ENCODE peak calls at places on chromosomes 12 and 14, in eight cellular contexts. One of them, this sample, is unnamed.

GRCh38 chr14:103353391-103353790 is 19.4 kb downstream of the EIF5 start:
- DNase-seq in NB4: no peak
- DNase-seq in activated CD4-positive, alpha-beta T cell treated with anti-CD3 and anti-CD28 coated beads, Interleukin-2, amount 50 U/mL, for 48 hours: no peak
- DNase-seq in neural progenitor cell: no peak
- DNase-seq in Daoy: no peak
- DNase-seq in tibial nerve: no peak
- DNase-seq in amygdala: no peak
- DNase-seq in Caki2: no peak
- DNase-seq in this sample: no peak

GRCh38 chr12:2662524-2662923 is 132.2 kb upstream of the FKBP4 start:
- DNase-seq in amygdala: no peak
- DNase-seq in NB4: no peak
- DNase-seq in Caki2: no peak
- DNase-seq in activated CD4-positive, alpha-beta T cell treated with anti-CD3 and anti-CD28 coated beads, Interleukin-2, amount 50 U/mL, for 48 hours: no peak
- DNase-seq in neural progenitor cell: no peak
- DNase-seq in tibial nerve: no peak
- DNase-seq in Daoy: no peak
- DNase-seq in this sample: no peak

GRCh38 chr12:96063046-96063445 is 27.7 kb upstream of the LTA4H start:
- DNase-seq in tibial nerve: no peak
- DNase-seq in NB4: peak; percentile 71
- DNase-seq in neural progenitor cell: no peak
- DNase-seq in activated CD4-positive, alpha-beta T cell treated with anti-CD3 and anti-CD28 coated beads, Interleukin-2, amount 50 U/mL, for 48 hours: no peak
- DNase-seq in Caki2: no peak
- DNase-seq in Daoy: no peak
- DNase-seq in amygdala: no peak
- DNase-seq in this sample: peak; percentile 11

GRCh38 chr14:101821528-101821927 is 60.0 kb downstream of the PPP2R5C start:
- DNase-seq in Daoy: no peak
- DNase-seq in activated CD4-positive, alpha-beta T cell treated with anti-CD3 and anti-CD28 coated beads, Interleukin-2, amount 50 U/mL, for 48 hours: no peak
- DNase-seq in Caki2: no peak
- DNase-seq in neural progenitor cell: no peak
- DNase-seq in tibial nerve: no peak
- DNase-seq in NB4: peak; percentile 34
- DNase-seq in amygdala: no peak
- DNase-seq in this sample: no peak

GRCh38 chr14:90454041-90455000 is 57.5 kb downstream of the CALM1 start:
- DNase-seq in amygdala: peak; percentile 93
- DNase-seq in Caki2: peak; percentile 33
- DNase-seq in activated CD4-positive, alpha-beta T cell treated with anti-CD3 and anti-CD28 coated beads, Interleukin-2, amount 50 U/mL, for 48 hours: no peak
- DNase-seq in Daoy: peak; percentile 83
- DNase-seq in NB4: peak; percentile 53
- DNase-seq in neural progenitor cell: peak; percentile 96
- DNase-seq in tibial nerve: peak; percentile 38
- DNase-seq in this sample: peak; percentile 79

GRCh38 chr12:10130042-10130441 is at the start of gene CLEC7A:
- DNase-seq in Daoy: no peak
- DNase-seq in tibial nerve: no peak
- DNase-seq in activated CD4-positive, alpha-beta T cell treated with anti-CD3 and anti-CD28 coated beads, Interleukin-2, amount 50 U/mL, for 48 hours: no peak
- DNase-seq in amygdala: no peak
- DNase-seq in neural progenitor cell: no peak
- DNase-seq in Caki2: no peak
- DNase-seq in NB4: peak; percentile 37
- DNase-seq in this sample: peak; percentile 88

GRCh38 chr12:112627851-112628250 is 163.7 kb upstream of the RPH3A start:
- DNase-seq in neural progenitor cell: no peak
- DNase-seq in NB4: no peak
- DNase-seq in amygdala: no peak
- DNase-seq in Caki2: no peak
- DNase-seq in Daoy: no peak
- DNase-seq in activated CD4-positive, alpha-beta T cell treated with anti-CD3 and anti-CD28 coated beads, Interleukin-2, amount 50 U/mL, for 48 hours: no peak
- DNase-seq in tibial nerve: no peak
- DNase-seq in this sample: no peak

GRCh38 chr12:1122803-1123202 is 131.8 kb downstream of the ERC1 start:
- DNase-seq in NB4: peak; percentile 90
- DNase-seq in Daoy: no peak
- DNase-seq in activated CD4-positive, alpha-beta T cell treated with anti-CD3 and anti-CD28 coated beads, Interleukin-2, amount 50 U/mL, for 48 hours: no peak
- DNase-seq in Caki2: no peak
- DNase-seq in neural progenitor cell: peak; percentile 14
- DNase-seq in tibial nerve: no peak
- DNase-seq in amygdala: no peak
- DNase-seq in this sample: no peak

GRCh38 chr12:103647267-103647666 is 60.2 kb downstream of the STAB2 start:
- DNase-seq in NB4: no peak
- DNase-seq in Caki2: no peak
- DNase-seq in tibial nerve: no peak
- DNase-seq in Daoy: peak; percentile 72
- DNase-seq in neural progenitor cell: no peak
- DNase-seq in activated CD4-positive, alpha-beta T cell treated with anti-CD3 and anti-CD28 coated beads, Interleukin-2, amount 50 U/mL, for 48 hours: no peak
- DNase-seq in amygdala: no peak
- DNase-seq in this sample: no peak

GRCh38 chr12:104671407-104672095 is 214.8 kb downstream of the CHST11 start:
- DNase-seq in Caki2: peak; percentile 96
- DNase-seq in neural progenitor cell: no peak
- DNase-seq in activated CD4-positive, alpha-beta T cell treated with anti-CD3 and anti-CD28 coated beads, Interleukin-2, amount 50 U/mL, for 48 hours: peak; percentile 85
- DNase-seq in Daoy: peak; percentile 97
- DNase-seq in NB4: peak; percentile 99
- DNase-seq in tibial nerve: peak; percentile 75
- DNase-seq in amygdala: peak; percentile 20
- DNase-seq in this sample: peak; percentile 75

GRCh38 chr12:76688001-76688400 is 75.9 kb upstream of the ZDHHC17 start:
- DNase-seq in activated CD4-positive, alpha-beta T cell treated with anti-CD3 and anti-CD28 coated beads, Interleukin-2, amount 50 U/mL, for 48 hours: no peak
- DNase-seq in Daoy: peak; percentile 16
- DNase-seq in NB4: no peak
- DNase-seq in amygdala: no peak
- DNase-seq in tibial nerve: no peak
- DNase-seq in neural progenitor cell: no peak
- DNase-seq in Caki2: no peak
- DNase-seq in this sample: no peak

GRCh38 chr12:122265433-122265832 is 861 bp downstream of the VPS33A start:
- DNase-seq in Daoy: no peak
- DNase-seq in amygdala: no peak
- DNase-seq in tibial nerve: no peak
- DNase-seq in Caki2: no peak
- DNase-seq in neural progenitor cell: peak; percentile 13
- DNase-seq in activated CD4-positive, alpha-beta T cell treated with anti-CD3 and anti-CD28 coated beads, Interleukin-2, amount 50 U/mL, for 48 hours: no peak
- DNase-seq in NB4: peak; percentile 25
- DNase-seq in this sample: no peak

GRCh38 chr14:61466249-61466904 is 145.0 kb downstream of the PRKCH start:
- DNase-seq in NB4: no peak
- DNase-seq in tibial nerve: no peak
- DNase-seq in amygdala: no peak
- DNase-seq in neural progenitor cell: peak; percentile 60
- DNase-seq in Daoy: peak; percentile 90
- DNase-seq in activated CD4-positive, alpha-beta T cell treated with anti-CD3 and anti-CD28 coated beads, Interleukin-2, amount 50 U/mL, for 48 hours: no peak
- DNase-seq in Caki2: no peak
- DNase-seq in this sample: no peak

GRCh38 chr12:28563926-28564325 is 373.7 kb downstream of the CCDC91 start:
- DNase-seq in tibial nerve: no peak
- DNase-seq in neural progenitor cell: no peak
- DNase-seq in Daoy: no peak
- DNase-seq in amygdala: no peak
- DNase-seq in activated CD4-positive, alpha-beta T cell treated with anti-CD3 and anti-CD28 coated beads, Interleukin-2, amount 50 U/mL, for 48 hours: no peak
- DNase-seq in Caki2: no peak
- DNase-seq in NB4: peak; percentile 30
- DNase-seq in this sample: no peak

GRCh38 chr14:93047661-93048060 is 68.1 kb downstream of the ITPK1 start:
- DNase-seq in NB4: no peak
- DNase-seq in neural progenitor cell: no peak
- DNase-seq in amygdala: no peak
- DNase-seq in activated CD4-positive, alpha-beta T cell treated with anti-CD3 and anti-CD28 coated beads, Interleukin-2, amount 50 U/mL, for 48 hours: no peak
- DNase-seq in tibial nerve: no peak
- DNase-seq in Caki2: no peak
- DNase-seq in Daoy: no peak
- DNase-seq in this sample: no peak

GRCh38 chr12:4392223-4392742 is 12.8 kb upstream of the FGF23 start:
- DNase-seq in neural progenitor cell: no peak
- DNase-seq in tibial nerve: no peak
- DNase-seq in Daoy: peak; percentile 8
- DNase-seq in amygdala: no peak
- DNase-seq in activated CD4-positive, alpha-beta T cell treated with anti-CD3 and anti-CD28 coated beads, Interleukin-2, amount 50 U/mL, for 48 hours: no peak
- DNase-seq in Caki2: no peak
- DNase-seq in NB4: no peak
- DNase-seq in this sample: no peak

This sample was measured in RPMI8226.